ENCODE peak calls at places on chromosomes 6 and 20, in four cellular contexts. One of them, this sample, is unnamed.

GRCh38 chr20:48015943-48016723 is 230.9 kb upstream of the SULF2 start:
- DNase-seq in K562: no peak
- DNase-seq in endothelial cell of umbilical vein: no peak
- DNase-seq in mammary epithelial cell: peak
- DNase-seq in this sample: peak

GRCh38 chr6:166104107-166104506 is 63.5 kb downstream of the TBXT start:
- DNase-seq in K562: no peak
- DNase-seq in endothelial cell of umbilical vein: no peak
- DNase-seq in mammary epithelial cell: no peak
- DNase-seq in this sample: peak

GRCh38 chr20:63223826-63224207 is 7.9 kb upstream of the YTHDF1 start:
- DNase-seq in K562: no peak
- DNase-seq in endothelial cell of umbilical vein: no peak
- DNase-seq in mammary epithelial cell: no peak
- DNase-seq in this sample: no peak

GRCh38 chr6:15184441-15184861 is 61.4 kb upstream of the JARID2 start:
- DNase-seq in K562: no peak
- DNase-seq in endothelial cell of umbilical vein: no peak
- DNase-seq in mammary epithelial cell: peak
- DNase-seq in this sample: no peak

GRCh38 chr20:33733654-33734576 is 2.1 kb downstream of the ZNF341 start:
- DNase-seq in K562: no peak
- DNase-seq in endothelial cell of umbilical vein: peak
- DNase-seq in mammary epithelial cell: peak
- DNase-seq in this sample: peak

GRCh38 chr6:17556014-17556413 is 44.1 kb upstream of the FAM8A1 start:
- DNase-seq in K562: no peak
- DNase-seq in endothelial cell of umbilical vein: peak
- DNase-seq in mammary epithelial cell: no peak
- DNase-seq in this sample: no peak

GRCh38 chr6:137216875-137217553 is 2.2 kb downstream of the IFNGR1 start:
- DNase-seq in K562: no peak
- DNase-seq in endothelial cell of umbilical vein: no peak
- DNase-seq in mammary epithelial cell: peak
- DNase-seq in this sample: no peak

GRCh38 chr6:6834356-6835342 is 246.1 kb downstream of the LY86 start:
- DNase-seq in K562: no peak
- DNase-seq in endothelial cell of umbilical vein: no peak
- DNase-seq in mammary epithelial cell: peak
- DNase-seq in this sample: no peak

GRCh38 chr20:37475258-37475657 is 45.8 kb upstream of the NNAT start:
- DNase-seq in K562: no peak
- DNase-seq in endothelial cell of umbilical vein: no peak
- DNase-seq in mammary epithelial cell: no peak
- DNase-seq in this sample: no peak

GRCh38 chr6:120198033-120198432 is 848.5 kb upstream of the MAN1A1 start:
- DNase-seq in K562: peak
- DNase-seq in endothelial cell of umbilical vein: no peak
- DNase-seq in mammary epithelial cell: peak
- DNase-seq in this sample: peak

GRCh38 chr6:152705327-152705726 is 7.6 kb downstream of the MYCT1 start:
- DNase-seq in K562: no peak
- DNase-seq in endothelial cell of umbilical vein: no peak
- DNase-seq in mammary epithelial cell: no peak
- DNase-seq in this sample: no peak

GRCh38 chr6:130560231-130560630 is 194.4 kb downstream of the TMEM200A start:
- DNase-seq in K562: no peak
- DNase-seq in endothelial cell of umbilical vein: no peak
- DNase-seq in mammary epithelial cell: peak
- DNase-seq in this sample: peak

GRCh38 chr6:10409766-10410209 is 5.1 kb downstream of the TFAP2A start:
- DNase-seq in K562: no peak
- DNase-seq in endothelial cell of umbilical vein: no peak
- DNase-seq in mammary epithelial cell: peak
- DNase-seq in this sample: no peak

GRCh38 chr6:26033942-26034354 is 53.3 kb upstream of the HFE start:
- DNase-seq in K562: peak
- DNase-seq in endothelial cell of umbilical vein: no peak
- DNase-seq in mammary epithelial cell: no peak
- DNase-seq in this sample: no peak

GRCh38 chr20:59812286-59813125 is 120.9 kb downstream of the SYCP2 start:
- DNase-seq in K562: no peak
- DNase-seq in endothelial cell of umbilical vein: no peak
- DNase-seq in mammary epithelial cell: no peak
- DNase-seq in this sample: no peak

GRCh38 chr20:53580376-53581111 is 13.1 kb downstream of the ZNF217 start:
- DNase-seq in K562: no peak
- DNase-seq in endothelial cell of umbilical vein: no peak
- DNase-seq in mammary epithelial cell: no peak
- DNase-seq in this sample: no peak

DNA sequence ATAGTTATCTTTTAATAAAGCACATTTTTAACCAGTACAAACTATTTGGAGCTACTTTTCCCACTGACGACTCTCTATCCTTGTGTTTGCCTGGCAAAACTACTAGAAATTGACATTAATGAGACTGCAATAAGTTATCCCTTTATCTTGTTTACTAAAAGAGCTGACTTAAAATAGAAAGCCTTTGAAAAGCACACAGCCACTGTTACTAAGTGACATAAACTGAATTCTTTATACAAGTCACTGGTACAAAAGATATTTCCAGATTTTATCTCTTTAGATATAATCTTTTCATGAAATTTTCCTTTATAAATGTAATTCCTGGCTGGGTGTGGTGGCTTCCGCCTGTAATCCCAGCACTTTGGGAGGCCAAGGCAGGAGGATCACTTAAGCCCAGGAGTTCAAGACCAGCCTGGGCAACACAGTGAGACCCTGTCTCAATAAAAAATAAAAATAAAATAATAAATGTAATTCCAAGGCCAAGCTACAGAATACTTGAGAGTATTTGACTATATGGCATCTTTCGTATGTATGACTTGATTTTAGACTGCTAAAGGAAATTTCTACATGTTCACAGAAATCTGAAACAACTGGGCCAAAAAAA is 9.5 kb downstream of the MBOAT1 start:
- DNase-seq in K562: no peak
- DNase-seq in endothelial cell of umbilical vein: no peak
- DNase-seq in mammary epithelial cell: no peak
- DNase-seq in this sample: no peak
- H2AFZ ChIP-seq in K562: no peak
- H2AFZ ChIP-seq in endothelial cell of umbilical vein: no peak
- H2AFZ ChIP-seq in mammary epithelial cell: no peak
- H2AFZ ChIP-seq in this sample: no peak

DNA sequence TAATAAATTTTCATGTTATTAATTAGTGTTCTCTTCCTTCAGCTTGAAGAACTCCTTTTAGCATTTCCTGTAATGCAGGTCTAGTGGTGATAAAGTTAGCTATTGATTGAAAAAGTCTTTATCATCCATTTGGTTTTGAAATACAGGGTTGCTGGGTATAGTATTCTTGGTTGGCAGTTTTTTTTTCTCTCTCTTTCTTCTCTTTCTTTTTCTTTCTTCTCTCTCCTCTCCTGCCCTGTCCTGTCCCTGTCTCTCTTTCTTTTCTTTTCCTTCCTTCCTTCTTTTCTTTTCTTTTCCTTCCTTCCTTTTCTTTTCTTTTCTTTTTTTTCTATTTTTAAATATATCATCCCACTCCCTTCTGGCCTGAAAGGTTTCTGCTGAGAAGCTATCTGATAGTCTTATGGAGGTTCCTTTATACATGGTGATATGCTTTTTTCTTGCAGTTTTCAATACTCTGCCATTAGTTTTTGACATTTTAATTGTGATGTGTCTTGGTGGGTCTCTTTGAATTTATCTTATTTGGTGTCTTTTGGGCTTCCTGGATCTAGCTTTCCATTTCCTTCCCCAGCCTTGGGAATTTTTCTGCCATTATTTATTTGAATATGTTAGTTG is 55.4 kb downstream of the CDC5L start:
- DNase-seq in K562: no peak
- DNase-seq in endothelial cell of umbilical vein: no peak
- DNase-seq in mammary epithelial cell: no peak
- DNase-seq in this sample: no peak
- TF ChIP-seq CTCF in K562: no peak
- TF ChIP-seq CTCF in endothelial cell of umbilical vein: no peak
- TF ChIP-seq CTCF in mammary epithelial cell: no peak
- TF ChIP-seq CTCF in this sample: no peak

DNA sequence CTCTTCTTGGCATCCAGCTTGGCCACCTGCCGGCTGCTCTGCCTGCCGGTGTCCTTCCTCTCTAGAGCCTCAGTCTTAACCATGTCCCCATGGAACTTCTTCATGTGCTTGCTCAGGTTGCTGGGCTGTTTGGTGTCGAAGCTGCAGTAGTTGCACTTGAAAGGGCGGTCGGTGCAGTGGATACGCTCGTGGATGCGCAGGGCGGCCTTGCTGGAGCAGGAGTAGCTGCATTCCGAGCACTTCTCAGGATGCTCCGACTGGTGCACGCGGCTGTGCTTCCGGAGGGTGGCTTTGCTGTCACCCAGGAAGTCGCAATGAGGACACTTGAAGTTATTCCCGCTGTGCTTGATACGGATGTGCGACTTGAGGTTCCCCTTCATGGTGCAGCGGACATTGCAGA is 38.7 kb downstream of the ZFP64 start:
- DNase-seq in K562: no peak
- DNase-seq in endothelial cell of umbilical vein: no peak
- DNase-seq in mammary epithelial cell: no peak
- DNase-seq in this sample: no peak
- H3K9ac ChIP-seq in K562: no peak
- H3K9ac ChIP-seq in endothelial cell of umbilical vein: no peak
- H3K9ac ChIP-seq in mammary epithelial cell: no peak
- H3K9ac ChIP-seq in this sample: no peak

DNA sequence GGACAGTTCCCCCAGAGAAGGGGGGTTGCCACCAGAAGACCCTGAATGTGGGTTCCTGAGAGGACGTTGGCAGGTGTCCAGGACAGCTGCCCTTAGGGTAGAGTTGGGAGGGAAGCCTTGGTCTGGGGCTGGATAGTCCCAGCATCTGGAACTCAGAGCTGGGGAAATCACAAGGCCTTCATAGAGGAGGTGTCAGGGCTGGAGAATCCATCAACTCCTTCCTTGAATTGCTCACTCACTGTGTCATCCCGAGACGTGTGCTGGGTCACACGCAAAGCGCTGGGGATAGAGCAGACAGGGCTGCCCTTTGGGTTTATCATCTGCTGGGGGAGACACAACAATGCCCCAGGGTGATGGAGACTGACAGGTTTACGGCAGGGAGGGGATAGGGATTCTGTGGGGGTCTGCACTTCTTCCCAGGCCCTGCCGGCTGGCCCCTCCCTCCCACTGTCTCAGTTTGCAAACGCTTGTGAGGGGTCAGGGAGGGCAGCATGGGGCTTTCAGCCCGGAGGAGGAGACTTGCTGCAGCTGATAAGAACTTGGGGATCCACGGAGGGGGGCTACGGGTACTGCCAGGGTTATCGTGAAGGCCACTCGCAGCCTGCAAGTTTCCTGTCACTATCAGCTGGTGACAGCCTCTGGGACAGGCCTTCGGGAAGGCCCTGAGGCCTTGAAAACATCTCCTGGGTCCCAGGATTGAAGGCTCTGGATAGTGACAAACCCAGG is 18.6 kb downstream of the RBM38 start:
- DNase-seq in K562: peak
- DNase-seq in endothelial cell of umbilical vein: no peak
- DNase-seq in mammary epithelial cell: no peak
- DNase-seq in this sample: no peak
- H2AFZ ChIP-seq in K562: no peak
- H2AFZ ChIP-seq in endothelial cell of umbilical vein: no peak
- H2AFZ ChIP-seq in mammary epithelial cell: no peak
- H2AFZ ChIP-seq in this sample: no peak

DNA sequence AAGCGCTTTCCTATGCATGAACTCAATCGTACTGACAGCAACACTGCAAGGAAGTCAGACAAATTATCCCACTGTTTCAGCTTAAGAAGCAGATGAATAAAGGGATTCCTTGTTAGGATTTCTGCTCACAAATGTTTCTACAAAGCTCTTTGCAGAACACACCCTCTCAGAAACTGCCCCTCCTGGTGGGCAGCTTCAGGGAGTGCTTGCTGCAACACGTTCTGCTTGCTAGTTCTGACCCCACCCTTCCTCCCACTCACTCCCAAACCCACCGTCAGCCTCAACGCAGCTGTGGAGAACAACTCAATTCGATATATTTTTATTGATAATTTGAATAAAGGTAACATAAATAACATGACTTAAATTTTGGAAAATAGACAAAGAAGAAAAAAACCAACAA is 250.8 kb upstream of the PRDM1 start:
- DNase-seq in K562: peak
- DNase-seq in endothelial cell of umbilical vein: peak
- DNase-seq in mammary epithelial cell: peak
- DNase-seq in this sample: peak
- TF ChIP-seq CTCF in K562: peak
- TF ChIP-seq CTCF in endothelial cell of umbilical vein: no peak
- TF ChIP-seq CTCF in mammary epithelial cell: peak
- TF ChIP-seq CTCF in this sample: peak

DNA sequence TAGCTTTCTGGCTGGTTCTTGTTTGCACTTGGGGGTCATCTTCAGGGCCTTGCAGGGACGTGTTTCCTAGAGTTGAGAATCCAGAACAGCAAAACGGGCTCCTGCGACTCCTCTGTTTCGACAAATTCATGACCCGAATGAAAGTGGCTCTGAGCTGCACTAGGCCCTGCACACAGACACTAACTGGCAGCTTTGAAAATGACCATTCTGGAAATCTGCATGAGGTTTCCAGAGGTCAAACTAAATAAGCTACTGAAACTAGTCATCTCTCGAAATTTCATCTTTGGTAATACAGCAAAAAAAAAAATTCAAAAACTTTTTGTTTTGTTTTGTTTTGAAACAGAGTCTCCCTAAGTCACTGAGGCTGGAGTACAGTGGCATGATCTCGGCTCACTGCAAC is 15.5 kb upstream of the BMP7 start:
- DNase-seq in K562: no peak
- DNase-seq in endothelial cell of umbilical vein: no peak
- DNase-seq in mammary epithelial cell: no peak
- DNase-seq in this sample: no peak
- H3K9ac ChIP-seq in K562: no peak
- H3K9ac ChIP-seq in endothelial cell of umbilical vein: no peak
- H3K9ac ChIP-seq in mammary epithelial cell: no peak
- H3K9ac ChIP-seq in this sample: no peak

GRCh38 chr6:132142768-132143167 is 191.6 kb upstream of the CCN2 start:
- DNase-seq in K562: no peak
- DNase-seq in endothelial cell of umbilical vein: no peak
- DNase-seq in mammary epithelial cell: no peak
- DNase-seq in this sample: peak
- H2AFZ ChIP-seq in K562: no peak
- H2AFZ ChIP-seq in endothelial cell of umbilical vein: no peak
- H2AFZ ChIP-seq in mammary epithelial cell: no peak
- H2AFZ ChIP-seq in this sample: no peak

GRCh38 chr6:116514103-116514502 is 2.7 kb downstream of the CALHM5 start:
- DNase-seq in K562: no peak
- DNase-seq in endothelial cell of umbilical vein: no peak
- DNase-seq in mammary epithelial cell: no peak
- DNase-seq in this sample: no peak

GRCh38 chr6:116512709-116513108 is 1.3 kb downstream of the CALHM5 start:
- DNase-seq in K562: no peak
- DNase-seq in endothelial cell of umbilical vein: peak
- DNase-seq in mammary epithelial cell: no peak
- DNase-seq in this sample: no peak

GRCh38 chr6:116513224-116513875 is 1.9 kb downstream of the CALHM5 start:
- DNase-seq in K562: no peak
- DNase-seq in endothelial cell of umbilical vein: no peak
- DNase-seq in mammary epithelial cell: peak
- DNase-seq in this sample: no peak

GRCh38 chr6:116512155-116512559 is 718 bp downstream of the CALHM5 start:
- DNase-seq in K562: no peak
- DNase-seq in endothelial cell of umbilical vein: no peak
- DNase-seq in mammary epithelial cell: no peak
- DNase-seq in this sample: no peak

GRCh38 chr6:116511424-116512131 is at the start of gene CALHM5:
- DNase-seq in K562: peak
- DNase-seq in endothelial cell of umbilical vein: peak
- DNase-seq in mammary epithelial cell: peak
- DNase-seq in this sample: peak
- TF ChIP-seq CTCF in K562: peak
- TF ChIP-seq CTCF in endothelial cell of umbilical vein: peak
- TF ChIP-seq CTCF in mammary epithelial cell: peak
- TF ChIP-seq CTCF in this sample: peak

This sample was measured in astrocyte.